ENCODE peak calls at places on chromosome 17, in eight cellular contexts. Z, A, X, E, L, P, W and H are unnamed samples.

GRCh38 chr17:8630227-8630801 is at the start of gene MYH10:
- DNase-seq in A (no peak), E (no peak), L (no peak), W (no peak), P (no peak), X (no peak), Z (peak; percentile 25), H (no peak)

GRCh38 chr17:65902165-65902564 is 289.8 kb downstream of the CEP112 start:
- DNase-seq in W (no peak), L (no peak), E (peak; percentile 72), X (no peak), A (no peak), P (no peak), Z (no peak), H (peak; percentile 13)

GRCh38 chr17:76385892-76386786 is 1.7 kb downstream of the SPHK1 start:
- DNase-seq in X (peak; percentile 57), W (peak; percentile 46), Z (peak; percentile 96), E (peak; percentile 53), L (peak; percentile 53), P (peak; percentile 74), A (peak; percentile 74), H (peak; percentile 74)

GRCh38 chr17:32746698-32747097 is 130.2 kb downstream of the MYO1D start:
- DNase-seq in L (no peak), Z (no peak), A (no peak), W (no peak), P (no peak), X (no peak), E (no peak), H (no peak)

GRCh38 chr17:79822583-79823124 is 16.6 kb downstream of the CBX4 start:
- DNase-seq in L (no peak), Z (no peak), X (no peak), W (no peak), E (no peak), A (no peak), P (no peak), H (no peak)

GRCh38 chr17:2445638-2446037 is 44.8 kb upstream of the MNT start:
- DNase-seq in L (no peak), Z (no peak), E (no peak), X (no peak), W (no peak), A (no peak), P (no peak), H (no peak)

GRCh38 chr17:59853168-59853918 is 39.4 kb downstream of the TUBD1 start:
- DNase-seq in E (peak; percentile 84), W (peak; percentile 38), A (no peak), Z (no peak), P (no peak), X (peak; percentile 100), L (no peak), H (no peak)

GRCh38 chr17:57954421-57955182 is 610 bp downstream of the CUEDC1 start:
- DNase-seq in X (no peak), Z (no peak), E (no peak), L (no peak), P (no peak), W (no peak), A (no peak), H (peak; percentile 19)

GRCh38 chr17:29066603-29067002 is 23.7 kb downstream of the PIPOX start:
- DNase-seq in P (no peak), A (no peak), Z (no peak), E (no peak), W (no peak), X (no peak), L (no peak), H (no peak)

GRCh38 chr17:63497708-63498483 is 21.0 kb downstream of the ACE start:
- DNase-seq in L (no peak), X (no peak), A (no peak), W (no peak), E (no peak), P (no peak), Z (no peak), H (peak; percentile 63)

GRCh38 chr17:43020030-43020621 is 2.1 kb downstream of the VAT1 start:
- DNase-seq in A (no peak), P (no peak), X (no peak), E (no peak), L (no peak), W (no peak), Z (no peak), H (no peak)

GRCh38 chr17:30819941-30820705 is 4.4 kb downstream of the CRLF3 start:
- DNase-seq in E (no peak), L (no peak), A (no peak), Z (no peak), P (no peak), X (no peak), W (no peak), H (no peak)

GRCh38 chr17:42233148-42233547 is 38.9 kb upstream of the GHDC start:
- DNase-seq in P (no peak), L (no peak), W (no peak), E (no peak), X (peak; percentile 60), A (no peak), Z (no peak), H (no peak)

GRCh38 chr17:13688716-13689115 is 87.0 kb upstream of the HS3ST3A1 start:
- DNase-seq in A (no peak), Z (no peak), P (no peak), E (no peak), L (no peak), X (no peak), W (no peak), H (no peak)

GRCh38 chr17:47811709-47812108 is 9.9 kb downstream of the OSBPL7 start:
- DNase-seq in W (no peak), L (no peak), A (no peak), Z (no peak), P (no peak), X (no peak), E (no peak), H (no peak)

GRCh38 chr17:79788455-79788854 is 8.4 kb downstream of the CBX8 start:
- DNase-seq in E (no peak), W (no peak), L (no peak), X (no peak), A (no peak), Z (no peak), P (no peak), H (no peak)

GRCh38 chr17:71790791-71791190 is 330.0 kb upstream of the SOX9 start:
- DNase-seq in Z (no peak), L (no peak), X (no peak), A (no peak), P (no peak), W (no peak), E (no peak), H (no peak)

GRCh38 chr17:82582208-82582607 is 62.7 kb downstream of the FOXK2 start:
- DNase-seq in X (no peak), Z (no peak), L (no peak), W (no peak), A (no peak), E (no peak), P (no peak), H (no peak)

GRCh38 chr17:62562656-62563055 is 64.8 kb upstream of the MRC2 start:
- DNase-seq in L (no peak), E (peak; percentile 13), X (peak; percentile 42), P (no peak), A (no peak), W (no peak), Z (no peak), H (no peak)

GRCh38 chr17:62891659-62892058 is 74.4 kb upstream of the TANC2 start:
- DNase-seq in Z (no peak), L (no peak), A (no peak), W (no peak), P (no peak), X (no peak), E (no peak), H (peak; percentile 82)

GRCh38 chr17:62704381-62704971 is 77.0 kb downstream of the MRC2 start:
- DNase-seq in W (no peak), Z (no peak), X (peak; percentile 86), L (no peak), E (peak; percentile 43), P (no peak), A (no peak), H (peak; percentile 39)

GRCh38 chr17:50273654-50274040 is 619 bp upstream of the TMEM92 start:
- DNase-seq in P (no peak), X (no peak), W (no peak), E (no peak), Z (no peak), A (no peak), L (no peak), H (no peak)

GRCh38 chr17:10779607-10780006 is 24.3 kb downstream of the TMEM238L start:
- DNase-seq in X (no peak), E (no peak), Z (no peak), P (no peak), L (no peak), W (no peak), A (no peak), H (no peak)

GRCh38 chr17:52148969-52149351 is 9.6 kb downstream of the CA10 start:
- DNase-seq in X (no peak), E (peak; percentile 60), P (no peak), W (no peak), A (no peak), L (no peak), Z (no peak), H (no peak)

GRCh38 chr17:70658324-70658723 is 489.0 kb downstream of the KCNJ2 start:
- DNase-seq in X (no peak), W (no peak), L (no peak), E (no peak), P (no peak), A (no peak), Z (no peak), H (no peak)

GRCh38 chr17:62321451-62321850 is 58.9 kb upstream of the EFCAB3 start:
- DNase-seq in W (no peak), P (no peak), E (no peak), A (no peak), L (no peak), X (no peak), Z (no peak), H (no peak)

GRCh38 chr17:8253801-8254200 is 4.7 kb downstream of the PFAS start:
- DNase-seq in E (no peak), L (no peak), W (no peak), X (no peak), Z (no peak), P (no peak), A (no peak), H (no peak)

GRCh38 chr17:14307560-14308024 is 6.7 kb downstream of the HS3ST3B1 start:
- DNase-seq in W (no peak), X (no peak), Z (no peak), P (no peak), L (no peak), E (no peak), A (no peak), H (no peak)

GRCh38 chr17:27475070-27475673 is 18.9 kb downstream of the KSR1 start:
- DNase-seq in X (no peak), E (no peak), P (no peak), W (no peak), A (no peak), L (no peak), Z (no peak), H (no peak)

GRCh38 chr17:50636145-50636803 is 1.6 kb downstream of the ABCC3 start:
- DNase-seq in Z (no peak), P (no peak), W (no peak), A (no peak), L (no peak), E (no peak), X (peak; percentile 49), H (no peak)